ENCODE peak calls at places on chromosomes 5 and 9, in eight cellular contexts. C is lower leg skin, U is mesothelial cell of epicardium, Z is left ventricle myocardium inferior, P is cardiac fibroblast, N is H1, O is transverse colon, E is fibroblast of pulmonary artery. H is an unnamed sample.

GRCh38 chr5:140398379-140398811 is 3.2 kb upstream of the ANKHD1 start:
- DNase-seq in C (no peak), U (no peak), Z (no peak), P (peak), N (no peak), O (no peak), E (peak), H (no peak)

GRCh38 chr9:33125441-33125840 is 41.7 kb downstream of the B4GALT1 start:
- DNase-seq in C (no peak), U (no peak), Z (no peak), P (no peak), N (no peak), O (no peak), E (no peak), H (no peak)

GRCh38 chr5:170907758-170908157 is 45.9 kb downstream of the RANBP17 start:
- DNase-seq in C (no peak), U (no peak), Z (no peak), P (peak), N (no peak), O (no peak), E (peak), H (no peak)

GRCh38 chr9:114518599-114519022 is 13.3 kb upstream of the WHRN start:
- DNase-seq in C (peak), U (no peak), Z (no peak), P (no peak), N (no peak), O (no peak), E (no peak), H (peak)

GRCh38 chr9:70217029-70217428 is 41.7 kb upstream of the SMC5 start:
- DNase-seq in C (no peak), U (no peak), Z (no peak), P (no peak), N (no peak), O (no peak), E (no peak), H (no peak)

GRCh38 chr5:128274441-128274840 is 190.9 kb downstream of the SLC12A2 start:
- DNase-seq in C (no peak), U (no peak), Z (no peak), P (no peak), N (no peak), O (no peak), E (no peak), H (no peak)

GRCh38 chr9:79080536-79080935 is 491.2 kb upstream of the TLE4 start:
- DNase-seq in C (no peak), U (no peak), Z (no peak), P (peak), N (no peak), O (no peak), E (peak), H (no peak)

GRCh38 chr9:97749928-97750327 is 52.8 kb upstream of the XPA start:
- DNase-seq in C (peak), U (no peak), Z (no peak), P (no peak), N (no peak), O (no peak), E (no peak), H (no peak)

GRCh38 chr9:87062706-87063105 is 115.4 kb upstream of the GAS1 start:
- DNase-seq in C (no peak), U (no peak), Z (no peak), P (no peak), N (no peak), O (no peak), E (no peak), H (no peak)

GRCh38 chr5:35166043-35166442 is 64.2 kb downstream of the PRLR start:
- DNase-seq in C (no peak), U (no peak), Z (no peak), P (peak), N (no peak), O (no peak), E (no peak), H (no peak)

GRCh38 chr5:137837741-137838389 is 29.8 kb upstream of the MYOT start:
- DNase-seq in C (no peak), U (no peak), Z (no peak), P (no peak), N (no peak), O (no peak), E (peak), H (no peak)

GRCh38 chr9:92846662-92847145 is 31.1 kb downstream of the ZNF484 start:
- DNase-seq in C (no peak), U (no peak), Z (no peak), P (peak), N (no peak), O (no peak), E (peak), H (no peak)

GRCh38 chr5:173757817-173758216 is 130.3 kb upstream of the CPEB4 start:
- DNase-seq in C (no peak), U (no peak), Z (no peak), P (no peak), N (no peak), O (no peak), E (no peak), H (no peak)

GRCh38 chr5:77881528-77881927 is 105.4 kb upstream of the TBCA start:
- DNase-seq in C (no peak), U (no peak), Z (no peak), P (peak), N (no peak), O (no peak), E (peak), H (no peak)

GRCh38 chr5:177958696-177959095 is 37.3 kb downstream of the PROP1 start:
- DNase-seq in C (peak), U (no peak), Z (no peak), P (no peak), N (no peak), O (no peak), E (no peak), H (no peak)

GRCh38 chr5:7517006-7517405 is 121.1 kb downstream of the ADCY2 start:
- DNase-seq in C (no peak), U (no peak), Z (no peak), P (no peak), N (no peak), O (no peak), E (no peak), H (no peak)

GRCh38 chr5:7519564-7519963 is 123.6 kb downstream of the ADCY2 start:
- DNase-seq in C (no peak), U (no peak), Z (no peak), P (no peak), N (no peak), O (no peak), E (no peak), H (no peak)

GRCh38 chr5:7518947-7519560 is 123.1 kb downstream of the ADCY2 start:
- DNase-seq in C (no peak), U (no peak), Z (no peak), P (no peak), N (peak), O (no peak), E (no peak), H (no peak)
- TF ChIP-seq CTCF in C (no peak), U (no peak), Z (no peak), P (no peak), N (peak), O (no peak), E (no peak), H (no peak)

DNA sequence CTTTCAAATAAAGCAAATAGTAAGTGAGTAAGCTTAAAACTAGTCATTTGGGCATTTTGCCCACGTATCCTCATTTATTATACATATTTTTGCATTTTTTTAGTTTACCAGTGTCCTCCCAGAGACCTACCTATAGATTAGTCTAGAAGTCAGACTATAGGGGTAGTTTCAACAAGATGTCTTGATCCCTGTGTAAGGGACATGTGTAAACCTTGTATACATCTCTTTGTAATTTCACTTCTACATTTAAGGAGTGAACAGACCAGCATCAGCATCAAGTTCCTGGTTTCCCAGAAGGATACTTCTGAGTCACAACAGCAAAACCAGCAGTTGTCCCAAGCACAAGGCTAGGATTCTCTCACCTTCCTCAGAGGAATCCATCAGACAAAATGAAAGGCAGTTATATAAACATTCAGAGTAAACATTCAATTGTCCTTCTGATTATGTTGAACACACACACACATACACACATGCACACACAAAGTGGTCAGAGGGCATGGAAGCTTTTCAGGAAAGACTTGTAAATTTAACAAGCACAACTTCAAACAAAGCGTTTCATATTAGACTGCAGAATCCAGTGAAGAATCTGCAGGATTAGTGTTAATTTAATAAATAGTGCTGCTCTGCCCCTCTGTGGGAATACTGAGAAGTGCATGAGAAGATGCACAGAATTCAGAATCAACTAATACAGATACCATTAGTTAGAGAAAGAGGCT is 55.4 kb downstream of the HINT1 start:
- DNase-seq in C (no peak), U (no peak), Z (no peak), P (peak), N (no peak), O (no peak), E (peak), H (peak)
- TF ChIP-seq CTCF in C (peak), U (peak), Z (peak), P (peak), N (peak), O (peak), E (peak), H (peak)

GRCh38 chr9:112743216-112743835 is 7.2 kb upstream of the SNX30 start:
- DNase-seq in C (no peak), U (no peak), Z (no peak), P (no peak), N (no peak), O (no peak), E (no peak), H (no peak)
- TF ChIP-seq CTCF in C (no peak), U (no peak), Z (no peak), P (peak), N (peak), O (no peak), E (peak), H (no peak)

GRCh38 chr9:126089789-126090188 is 236.8 kb upstream of the MVB12B start:
- DNase-seq in C (no peak), U (no peak), Z (no peak), P (no peak), N (no peak), O (no peak), E (no peak), H (no peak)
- TF ChIP-seq CTCF in C (no peak), U (no peak), Z (no peak), P (no peak), N (peak), O (no peak), E (no peak), H (no peak)

DNA sequence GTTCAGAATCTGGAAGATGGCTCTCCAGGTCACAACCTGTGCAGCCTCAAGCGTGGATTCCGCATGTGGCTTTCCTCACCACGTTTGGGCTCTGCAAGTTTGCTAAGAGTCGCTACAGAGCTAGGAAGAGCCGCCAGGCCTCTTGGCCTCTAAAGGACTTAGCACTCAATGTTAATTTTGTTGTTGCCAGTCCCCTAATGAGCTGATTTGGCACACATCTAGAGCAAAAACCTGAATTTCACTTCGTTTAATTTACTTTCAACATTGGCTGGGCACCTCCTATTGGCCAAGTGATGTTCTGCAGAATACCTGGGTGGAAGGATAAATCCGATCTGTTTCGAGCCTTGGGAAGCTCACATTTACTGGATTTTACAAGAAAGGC is 65.8 kb upstream of the UNC5A start:
- DNase-seq in C (no peak), U (no peak), Z (no peak), P (peak), N (no peak), O (no peak), E (peak), H (peak)
- TF ChIP-seq CTCF in C (no peak), U (peak), Z (no peak), P (peak), N (peak), O (peak), E (peak), H (peak)

GRCh38 chr5:113294341-113295110 is 140.3 kb downstream of the TSSK1B start:
- DNase-seq in C (peak), U (peak), Z (peak), P (peak), N (peak), O (peak), E (peak), H (peak)
- TF ChIP-seq CTCF in C (no peak), U (no peak), Z (peak), P (peak), N (peak), O (no peak), E (peak), H (no peak)

GRCh38 chr5:50808406-50808805 is 142.0 kb downstream of the PARP8 start:
- DNase-seq in C (no peak), U (no peak), Z (no peak), P (peak), N (no peak), O (no peak), E (no peak), H (no peak)
- TF ChIP-seq CTCF in C (no peak), U (no peak), Z (no peak), P (no peak), N (no peak), O (no peak), E (no peak), H (no peak)

H was measured in GM13977.